ENCODE peak calls at places on chromosome 12, in five cellular contexts. F is CD8-positive, alpha-beta memory T cell; S is anterior cingulate cortex; C is glomerular endothelial cell; Z is HCT116. Y is an unnamed sample.
A peak's percentile ranks its signal among the peaks of the same experiment; 100 is the strongest.

GRCh38 chr12:54416908-54417603 is 2.0 kb downstream of the ITGA5 start:
- DNase-seq in Z (no peak), F (no peak), C (no peak), S (no peak), Y (no peak)

GRCh38 chr12:22046968-22047390 is 961 bp downstream of the CMAS start:
- DNase-seq in S (no peak), Z (no peak), F (no peak), C (no peak), Y (peak; percentile 4)

GRCh38 chr12:120337730-120338129 is 10.2 kb upstream of the PLA2G1B start:
- DNase-seq in S (no peak), C (no peak), Z (no peak), F (no peak), Y (no peak)

GRCh38 chr12:87618199-87618598 is 411.0 kb downstream of the C12orf50 start:
- DNase-seq in C (no peak), F (no peak), S (no peak), Z (no peak), Y (no peak)

GRCh38 chr12:3821441-3821840 is 51.8 kb downstream of the PARP11 start:
- DNase-seq in Z (no peak), F (no peak), C (no peak), S (no peak), Y (no peak)

GRCh38 chr12:870378-870777 is 79.1 kb downstream of the RAD52 start:
- DNase-seq in F (peak; percentile 46), C (no peak), S (no peak), Z (no peak), Y (peak; percentile 82)

GRCh38 chr12:29534935-29535334 is 37.4 kb upstream of the OVCH1 start:
- DNase-seq in F (no peak), Z (no peak), S (no peak), C (no peak), Y (no peak)

GRCh38 chr12:7373226-7373625 is 69.4 kb downstream of the ACSM4 start:
- DNase-seq in S (peak; percentile 26), Z (no peak), C (no peak), F (no peak), Y (no peak)

GRCh38 chr12:101875112-101875961 is 2.0 kb upstream of the DRAM1 start:
- DNase-seq in S (no peak), Z (no peak), F (no peak), C (peak; percentile 81), Y (no peak)

GRCh38 chr12:21852251-21852650 is 77.7 kb upstream of the KCNJ8 start:
- DNase-seq in S (no peak), F (no peak), Z (no peak), C (no peak), Y (no peak)

GRCh38 chr12:2957816-2958431 is 1.3 kb upstream of the TEAD4 start:
- DNase-seq in F (no peak), S (no peak), Z (no peak), C (no peak), Y (no peak)

GRCh38 chr12:27524839-27525238 is 833 bp downstream of the PPFIBP1 start:
- DNase-seq in C (no peak), Z (no peak), S (no peak), F (no peak), Y (no peak)

GRCh38 chr12:80107221-80107620 is 7.9 kb downstream of the OTOGL start:
- DNase-seq in Z (no peak), S (no peak), C (no peak), F (no peak), Y (no peak)

GRCh38 chr12:3537916-3538690 is 47.1 kb downstream of the PRMT8 start:
- DNase-seq in S (no peak), F (no peak), Z (no peak), C (no peak), Y (no peak)

GRCh38 chr12:77493769-77494168 is 336.9 kb upstream of the NAV3 start:
- DNase-seq in C (no peak), Z (no peak), S (no peak), F (no peak), Y (no peak)

GRCh38 chr12:96225003-96225855 is 31.1 kb downstream of the ELK3 start:
- DNase-seq in S (no peak), C (no peak), F (no peak), Z (no peak), Y (no peak)

GRCh38 chr12:45170456-45171042 is 45.3 kb upstream of the ANO6 start:
- DNase-seq in F (peak; percentile 44), C (peak; percentile 62), Z (peak; percentile 62), S (peak; percentile 76), Y (peak; percentile 75)

GRCh38 chr12:82688035-82688501 is 1.4 kb downstream of the TMTC2 start:
- DNase-seq in Z (no peak), C (no peak), F (peak; percentile 4), S (no peak), Y (peak; percentile 41)

GRCh38 chr12:119024226-119024810 is 43.0 kb downstream of the SRRM4 start:
- DNase-seq in S (no peak), Z (no peak), F (no peak), C (no peak), Y (no peak)

GRCh38 chr12:51401900-51402299 is 10.7 kb upstream of the GALNT6 start:
- DNase-seq in C (no peak), Z (no peak), F (no peak), S (no peak), Y (no peak)

GRCh38 chr12:117469883-117470483 is 108.6 kb upstream of the NOS1 start:
- DNase-seq in Z (no peak), S (no peak), C (no peak), F (no peak), Y (no peak)

Y was measured in Jurkat, Clone E6-1.